ENCODE peak calls at places on chromosomes 2 and 18, in seven cellular contexts. E, K, Y, C, V, O and H are unnamed samples.

GRCh38 chr18:21682276-21683051 is 22.1 kb downstream of the ABHD3 start:
- DNase-seq in E (no peak), K (peak; percentile 79), Y (peak; percentile 51), C (peak; percentile 46), V (peak; percentile 84), O (no peak), H (peak; percentile 58)

GRCh38 chr18:48119204-48119603 is 188.7 kb upstream of the SMAD2 start:
- DNase-seq in E (no peak), K (no peak), Y (no peak), C (no peak), V (no peak), O (no peak), H (no peak)

GRCh38 chr2:15128846-15129245 is 432.3 kb downstream of the NBAS start:
- DNase-seq in E (no peak), K (no peak), Y (no peak), C (no peak), V (no peak), O (no peak), H (no peak)

GRCh38 chr18:73980289-73980979 is 167.2 kb downstream of the FBXO15 start:
- DNase-seq in E (peak; percentile 16), K (peak; percentile 18), Y (no peak), C (no peak), V (peak; percentile 22), O (no peak), H (no peak)

GRCh38 chr2:5111581-5111980 is 580.6 kb upstream of the SOX11 start:
- DNase-seq in E (no peak), K (no peak), Y (no peak), C (no peak), V (no peak), O (no peak), H (no peak)

GRCh38 chr2:160367887-160368286 is 125.7 kb downstream of the RBMS1 start:
- DNase-seq in E (no peak), K (peak; percentile 99), Y (no peak), C (no peak), V (peak; percentile 95), O (no peak), H (peak; percentile 98)

GRCh38 chr2:9071032-9071431 is 67.5 kb upstream of the MBOAT2 start:
- DNase-seq in E (peak; percentile 55), K (peak; percentile 94), Y (peak; percentile 56), C (no peak), V (peak; percentile 54), O (no peak), H (peak; percentile 15)

GRCh38 chr18:57287766-57288165 is 64.6 kb upstream of the ST8SIA3 start:
- DNase-seq in E (no peak), K (no peak), Y (no peak), C (no peak), V (no peak), O (no peak), H (no peak)

GRCh38 chr2:20126469-20126868 is 75.0 kb upstream of the LAPTM4A start:
- DNase-seq in E (no peak), K (no peak), Y (no peak), C (no peak), V (no peak), O (no peak), H (no peak)

GRCh38 chr18:32049393-32050161 is 31.0 kb downstream of the RNF125 start:
- DNase-seq in E (no peak), K (peak; percentile 55), Y (no peak), C (peak; percentile 33), V (no peak), O (no peak), H (no peak)

GRCh38 chr18:32048507-32049091 is 30.0 kb downstream of the RNF125 start:
- DNase-seq in E (no peak), K (no peak), Y (peak; percentile 79), C (no peak), V (peak; percentile 83), O (no peak), H (peak; percentile 63)
- H3K4me3 ChIP-seq in E (no peak overlapping the region), K (no peak overlapping the region), Y (no peak overlapping the region), C (no peak overlapping the region), V (no peak overlapping the region), O (no peak overlapping the region), H (no peak overlapping the region)

GRCh38 chr18:12307251-12307736 is 747 bp upstream of the TUBB6 start:
- DNase-seq in E (no peak), K (peak; percentile 80), Y (no peak), C (no peak), V (peak; percentile 78), O (no peak), H (no peak)

GRCh38 chr18:12307871-12308385 is at the start of gene TUBB6:
- DNase-seq in E (peak; percentile 91), K (peak; percentile 84), Y (peak; percentile 70), C (no peak), V (peak; percentile 84), O (peak; percentile 62), H (no peak)

GRCh38 chr18:12308386-12309100 is 502 bp downstream of the TUBB6 start:
- DNase-seq in E (peak; percentile 75), K (peak; percentile 84), Y (peak; percentile 80), C (no peak), V (peak; percentile 92), O (peak; percentile 79), H (peak; percentile 62)

GRCh38 chr18:12310762-12311161 is 2.7 kb downstream of the TUBB6 start:
- DNase-seq in E (peak; percentile 2), K (no peak), Y (no peak), C (no peak), V (no peak), O (no peak), H (no peak)

DNA sequence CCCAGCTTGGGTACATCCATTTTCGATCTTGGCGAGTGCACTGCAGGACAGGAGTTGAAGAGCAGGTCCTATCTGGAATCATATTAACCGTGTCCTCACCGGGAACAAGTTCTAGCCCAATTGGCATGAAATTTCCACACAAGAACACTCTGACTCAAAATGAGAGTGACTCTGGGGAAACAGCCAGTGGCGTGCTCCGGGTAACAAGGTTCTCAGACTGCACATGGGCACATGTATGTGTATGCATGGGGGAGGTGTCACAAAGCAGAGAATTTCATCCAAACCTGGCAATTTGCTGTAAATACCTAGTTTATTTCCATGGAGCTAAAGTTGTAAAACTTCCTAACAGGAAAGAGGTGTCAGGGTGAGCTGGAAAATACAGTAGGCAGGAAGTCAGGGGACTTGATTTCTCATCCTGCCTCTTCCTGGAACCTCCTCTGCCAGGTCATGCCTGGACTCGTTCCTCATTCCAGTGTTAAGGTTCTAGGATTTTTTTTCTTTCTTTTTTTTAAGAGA is 1.7 kb downstream of the TUBB6 start:
- DNase-seq in E (no peak), K (no peak), Y (no peak), C (no peak), V (peak; percentile 50), O (no peak), H (no peak)
- H3K4me3 ChIP-seq in E (peak overlapping the region; percentile 86), K (peak overlapping the region; percentile 83), Y (no peak overlapping the region), C (no peak overlapping the region), V (peak overlapping the region; percentile 82), O (no peak overlapping the region), H (peak overlapping the region; percentile 82)

DNA sequence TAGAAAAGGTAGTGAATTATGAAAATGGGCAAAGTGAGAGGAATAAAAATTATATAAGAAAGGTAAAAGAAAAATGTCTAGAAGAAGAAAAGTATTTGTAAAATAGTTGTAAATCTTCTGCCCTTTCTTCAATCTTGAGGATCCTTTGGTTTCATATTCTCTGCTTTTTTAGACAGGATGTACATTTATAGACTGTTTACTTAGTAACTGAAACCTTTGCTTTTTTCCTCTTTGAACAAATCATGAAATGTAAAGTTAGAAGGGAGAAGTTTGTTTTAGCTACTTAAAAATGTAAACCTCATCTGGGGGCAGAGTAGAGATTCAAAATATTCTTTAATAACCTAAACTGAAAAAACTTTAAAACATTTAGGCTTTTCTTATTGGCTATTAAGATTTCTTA is 150.4 kb upstream of the ITGA4 start:
- DNase-seq in E (no peak), K (peak; percentile 3), Y (no peak), C (peak; percentile 44), V (no peak), O (no peak), H (no peak)
- H3K4me3 ChIP-seq in E (no peak overlapping the region), K (no peak overlapping the region), Y (no peak overlapping the region), C (no peak overlapping the region), V (no peak overlapping the region), O (no peak overlapping the region), H (no peak overlapping the region)

GRCh38 chr2:11746376-11746806 is at the start of gene LPIN1:
- DNase-seq in E (peak; percentile 94), K (peak; percentile 83), Y (peak; percentile 98), C (peak; percentile 86), V (peak; percentile 85), O (peak; percentile 92), H (peak; percentile 59)

GRCh38 chr2:11746807-11747459 is 501 bp downstream of the LPIN1 start:
- DNase-seq in E (peak; percentile 31), K (peak; percentile 38), Y (peak; percentile 61), C (peak; percentile 32), V (peak; percentile 23), O (peak; percentile 47), H (no peak)

GRCh38 chr2:11744631-11745394 is 1.6 kb upstream of the LPIN1 start:
- DNase-seq in E (peak; percentile 76), K (peak; percentile 57), Y (peak; percentile 55), C (peak; percentile 29), V (peak; percentile 42), O (no peak), H (no peak)

GRCh38 chr2:11743846-11744553 is 2.4 kb upstream of the LPIN1 start:
- DNase-seq in E (peak; percentile 98), K (peak; percentile 100), Y (peak; percentile 90), C (peak; percentile 62), V (peak; percentile 100), O (peak; percentile 93), H (peak; percentile 99)

DNA sequence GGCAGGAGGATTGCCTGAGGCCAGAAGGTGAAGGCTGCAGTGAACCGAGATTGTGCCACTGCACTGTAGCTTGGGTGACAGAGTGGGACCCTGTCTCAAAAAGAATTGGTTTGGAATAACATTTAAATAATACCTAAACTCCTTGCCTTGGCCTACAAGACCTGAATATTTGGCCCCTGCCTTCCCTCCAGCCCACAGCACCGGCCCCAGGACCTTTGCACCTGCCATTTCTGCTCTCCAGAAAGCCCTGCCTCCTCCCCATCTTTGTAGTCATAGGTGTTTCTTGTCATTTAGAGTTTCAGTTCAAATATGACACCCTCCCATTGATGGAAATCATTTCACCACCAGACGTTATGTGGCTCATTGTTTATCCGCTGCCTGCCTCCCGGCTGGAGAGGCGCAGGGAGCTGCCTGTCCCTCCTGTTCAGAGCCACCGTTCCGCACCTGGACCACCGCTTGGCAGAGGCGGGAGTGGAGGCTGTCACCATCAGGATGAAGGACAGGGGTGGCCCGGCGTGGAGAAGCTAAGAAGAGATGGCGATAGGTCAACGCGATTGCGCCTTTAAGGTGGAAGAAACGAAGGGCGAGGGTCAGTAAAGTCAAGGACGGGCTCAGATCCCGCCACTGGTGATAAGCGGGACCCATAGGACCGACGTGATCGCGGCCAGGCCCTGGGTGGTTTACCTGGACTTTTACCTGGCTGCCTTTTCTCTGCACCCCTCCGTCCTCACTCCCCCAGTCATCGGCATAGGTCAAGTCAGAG is 638 bp upstream of the LPIN1 start:
- DNase-seq in E (no peak), K (no peak), Y (no peak), C (no peak), V (no peak), O (no peak), H (no peak)
- H3K4me3 ChIP-seq in E (peak overlapping the region; percentile 27), K (no peak overlapping the region), Y (peak overlapping the region; percentile 74), C (no peak overlapping the region), V (peak overlapping the region; percentile 29), O (no peak overlapping the region), H (no peak overlapping the region)